ENCODE peak calls at places on chromosomes 11 and 22, in four cellular contexts. Q is cardiac fibroblast, W is osteoblast, F is BJ. N is an unnamed sample.

GRCh38 chr22:37383342-37383741 is 43.9 kb downstream of the ELFN2 start:
- DNase-seq in F (no peak), W (no peak), Q (no peak), N (no peak)

GRCh38 chr11:75476716-75477613 is 44.0 kb upstream of the KLHL35 start:
- DNase-seq in W (peak), Q (no peak), F (no peak), N (no peak)

GRCh38 chr11:48052183-48053040 is 72.1 kb downstream of the PTPRJ start:
- DNase-seq in W (peak), F (no peak), Q (peak), N (no peak)

GRCh38 chr11:22728600-22729394 is 62.4 kb downstream of the GAS2 start:
- DNase-seq in F (no peak), Q (no peak), W (no peak), N (no peak)

GRCh38 chr11:87266751-87267150 is 229.0 kb downstream of the TMEM135 start:
- DNase-seq in Q (no peak), W (no peak), F (no peak), N (no peak)

GRCh38 chr11:45341379-45341778 is 55.2 kb upstream of the SYT13 start:
- DNase-seq in W (no peak), F (no peak), Q (no peak), N (no peak)

GRCh38 chr11:78961938-78962701 is 387.5 kb upstream of the NARS2 start:
- DNase-seq in F (no peak), Q (peak), W (no peak), N (no peak)

GRCh38 chr11:16293204-16293681 is 63.1 kb downstream of the SOX6 start:
- DNase-seq in F (peak), Q (no peak), W (no peak), N (no peak)

GRCh38 chr11:120245434-120245833 is 5.5 kb downstream of the POU2F3 start:
- DNase-seq in F (no peak), W (peak), Q (no peak), N (no peak)

GRCh38 chr22:37561209-37562048 is 1.1 kb downstream of the CDC42EP1 start:
- DNase-seq in Q (peak), F (no peak), W (peak), N (peak)

GRCh38 chr11:128503231-128503991 is 83.9 kb downstream of the ETS1 start:
- DNase-seq in Q (peak), W (peak), F (peak), N (peak)

GRCh38 chr11:68317147-68317785 is 4.9 kb downstream of the LRP5 start:
- DNase-seq in F (no peak), W (peak), Q (no peak), N (no peak)

GRCh38 chr11:92180664-92181251 is 43.9 kb upstream of the FAT3 start:
- DNase-seq in F (peak), Q (peak), W (no peak), N (peak)

GRCh38 chr11:120431633-120432032 is 79.9 kb upstream of the GRIK4 start:
- DNase-seq in Q (peak), F (no peak), W (no peak), N (peak)

GRCh38 chr11:119187123-119187892 is 2.0 kb downstream of the NHERF4 start:
- DNase-seq in F (no peak), Q (no peak), W (peak), N (no peak)

GRCh38 chr11:102007567-102008437 is 39.4 kb upstream of the CFAP300 start:
- DNase-seq in Q (peak), F (peak), W (no peak), N (peak)

GRCh38 chr11:35036642-35037041 is 102.3 kb upstream of the CD44 start:
- DNase-seq in Q (peak), F (no peak), W (no peak), N (no peak)

GRCh38 chr11:34243620-34244493 is 114.0 kb downstream of the ABTB2 start:
- DNase-seq in W (peak), F (peak), Q (peak), N (no peak)

GRCh38 chr11:62245271-62245753 is 3.3 kb downstream of the SCGB1D2 start:
- DNase-seq in W (no peak), F (no peak), Q (peak), N (no peak)

GRCh38 chr22:44531487-44531886 is 33.5 kb upstream of the RTL6 start:
- DNase-seq in F (no peak), Q (no peak), W (no peak), N (no peak)

GRCh38 chr11:962743-963142 is 37.1 kb downstream of the AP2A2 start:
- DNase-seq in W (peak), F (no peak), Q (no peak), N (no peak)

GRCh38 chr11:65187146-65187675 is 5.5 kb downstream of the CAPN1 start:
- DNase-seq in F (no peak), Q (no peak), W (no peak), N (no peak)

GRCh38 chr11:124946735-124947141 is 7.3 kb upstream of the CCDC15 start:
- DNase-seq in F (peak), Q (peak), W (no peak), N (peak)

GRCh38 chr11:69418576-69419296 is 62.7 kb upstream of the LINC01488 start:
- DNase-seq in W (peak), F (no peak), Q (no peak), N (no peak)

GRCh38 chr11:417652-418342 is 3.0 kb upstream of the SIGIRR start:
- DNase-seq in F (no peak), W (no peak), Q (no peak), N (no peak)

GRCh38 chr22:22909605-22910271 is 22.1 kb downstream of the IGLL5 start:
- DNase-seq in F (no peak), Q (no peak), W (peak), N (no peak)

DNA sequence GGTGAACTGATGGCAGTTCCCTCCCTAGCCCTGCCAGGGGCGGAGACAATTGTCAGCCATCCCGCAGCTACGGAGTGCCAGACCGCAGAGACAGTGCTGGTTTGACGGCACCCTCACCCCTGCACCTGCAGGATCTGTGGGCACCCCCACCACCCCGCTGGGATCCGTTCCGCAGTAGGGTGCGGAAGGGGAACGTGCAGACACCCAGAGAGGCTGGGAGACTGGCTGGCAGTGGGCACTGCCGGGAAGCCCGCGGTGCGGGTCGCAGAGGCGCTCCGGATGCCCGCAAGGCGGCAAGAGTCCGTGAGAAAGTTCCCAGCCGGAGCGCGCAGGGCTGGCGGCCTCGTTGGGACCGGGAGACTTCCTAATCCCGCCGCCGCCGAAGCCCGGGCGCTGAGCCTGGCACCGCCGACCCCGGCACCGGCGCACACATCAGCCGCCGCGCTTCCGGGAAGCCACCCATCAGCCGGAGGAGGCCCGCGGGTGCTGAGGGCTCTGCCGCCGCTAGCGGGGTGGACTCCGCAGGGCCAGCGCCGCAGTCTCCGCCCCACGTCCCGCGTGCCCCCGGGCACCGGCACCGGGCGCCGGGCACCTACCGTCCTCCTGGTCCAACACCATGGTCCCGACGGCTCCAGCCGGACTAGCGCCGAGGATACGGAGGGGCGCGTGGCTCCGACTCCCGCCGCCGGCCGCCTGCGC is 4.3 kb upstream of the LMO1 start:
- DNase-seq in Q (no peak), W (peak), F (no peak), N (no peak)
- H3K4me3 ChIP-seq in Q (no peak), W (peak), F (peak), N (no peak)

DNA sequence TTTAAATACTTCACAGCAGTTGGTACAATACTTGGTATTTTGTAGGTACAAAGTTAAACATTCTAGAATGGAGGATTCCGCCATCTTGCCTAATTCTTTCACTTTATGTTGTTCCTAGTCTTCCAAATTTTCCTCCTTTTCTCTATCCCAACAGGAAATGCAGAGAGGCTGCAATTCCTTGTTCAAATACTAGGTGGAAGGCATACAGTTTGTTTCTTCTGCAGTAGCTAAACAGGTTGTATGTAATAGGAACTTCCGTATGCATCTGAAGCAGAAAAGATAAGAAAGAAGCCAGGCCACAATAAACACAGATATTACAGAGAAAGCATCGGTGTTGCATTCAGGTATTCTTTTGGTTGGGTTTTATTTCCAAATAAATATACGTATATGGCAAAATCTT is 186.4 kb upstream of the MTMR2 start:
- DNase-seq in Q (no peak), W (no peak), F (no peak), N (no peak)
- TF ChIP-seq CTCF in Q (no peak), W (no peak), F (no peak), N (no peak)

GRCh38 chr22:29311468-29312217 is 3.9 kb downstream of the RASL10A start:
- DNase-seq in F (no peak), Q (no peak), W (peak), N (no peak)

GRCh38 chr22:29309332-29310064 is 3.0 kb downstream of the GAS2L1 start:
- DNase-seq in F (no peak), W (peak), Q (no peak), N (no peak)

GRCh38 chr22:29312218-29313125 is 3.0 kb downstream of the RASL10A start:
- DNase-seq in F (no peak), W (peak), Q (no peak), N (no peak)

GRCh38 chr22:29310065-29310862 is 3.8 kb downstream of the GAS2L1 start:
- DNase-seq in W (peak), Q (no peak), F (no peak), N (no peak)

DNA sequence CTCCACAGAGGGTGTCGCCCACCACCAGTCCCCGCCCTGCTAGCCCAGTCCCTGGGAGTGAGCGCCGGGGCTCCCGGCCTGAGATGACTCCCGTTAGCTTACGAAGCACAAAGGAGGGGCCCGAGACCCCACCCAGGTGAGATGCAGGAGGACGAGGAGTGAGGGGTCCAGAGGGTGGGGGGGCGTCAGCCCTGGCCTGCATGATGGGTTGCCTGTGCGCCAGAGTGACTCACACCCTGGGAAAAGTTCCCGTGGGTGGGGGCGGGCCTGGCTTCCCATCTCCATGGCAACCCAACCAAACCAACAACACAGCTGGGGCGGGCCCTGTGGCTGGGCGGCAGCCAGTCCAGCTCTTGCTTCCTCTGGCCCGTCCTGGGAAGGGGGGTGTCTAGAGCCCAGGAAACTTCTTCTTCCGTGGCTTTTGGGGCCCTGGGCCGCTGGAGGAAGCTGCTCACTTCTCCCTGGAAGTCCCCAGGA is 4.5 kb downstream of the GAS2L1 start:
- DNase-seq in Q (peak), F (peak), W (peak), N (peak)
- H3K4me3 ChIP-seq in Q (no peak), F (no peak), W (peak), N (no peak)

DNA sequence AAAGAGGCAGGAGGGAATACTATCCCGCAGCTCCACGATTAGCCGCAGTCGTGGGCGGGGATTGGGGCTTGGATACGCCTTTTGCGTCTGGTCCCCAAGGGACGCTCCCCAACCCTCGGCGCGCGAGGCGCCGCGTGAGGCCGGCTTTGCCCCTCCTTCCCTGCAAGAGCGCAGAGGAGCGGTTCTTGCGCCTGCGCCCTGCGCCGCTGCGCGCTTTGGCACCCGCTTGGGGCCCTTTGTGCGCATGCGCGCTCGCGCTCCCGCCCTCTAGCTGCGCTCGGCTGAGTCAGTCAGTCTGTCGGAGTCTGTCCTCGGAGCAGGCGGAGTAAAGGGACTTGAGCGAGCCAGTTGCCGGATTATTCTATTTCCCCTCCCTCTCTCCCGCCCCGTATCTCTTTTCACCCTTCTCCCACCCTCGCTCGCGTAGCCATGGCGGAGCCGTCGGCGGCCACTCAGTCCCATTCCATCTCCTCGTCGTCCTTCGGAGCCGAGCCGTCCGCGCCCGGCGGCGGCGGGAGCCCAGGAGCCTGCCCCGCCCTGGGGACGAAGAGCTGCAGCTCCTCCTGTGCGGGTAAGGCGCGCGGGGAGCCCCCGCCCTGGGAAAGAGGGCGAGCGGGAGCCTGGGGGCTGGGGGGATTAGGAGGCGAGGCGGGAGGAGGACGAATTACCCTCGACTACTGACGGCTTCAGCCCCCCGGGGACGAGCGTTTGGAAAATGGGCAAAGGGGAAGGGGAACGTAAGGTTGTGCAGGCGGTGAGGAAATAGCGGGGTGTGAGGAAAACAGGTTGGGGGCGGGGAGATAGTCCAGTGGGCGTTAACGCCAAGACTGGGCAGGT is at the start of gene RTN3:
- DNase-seq in W (peak), F (peak), Q (peak), N (peak)
- TF ChIP-seq CTCF in W (no peak), F (peak), Q (no peak), N (no peak)

GRCh38 chr11:17385492-17385891 is 3.0 kb downstream of the KCNJ11 start:
- DNase-seq in Q (no peak), F (no peak), W (no peak), N (no peak)

GRCh38 chr11:17387811-17388210 is 648 bp downstream of the KCNJ11 start:
- DNase-seq in W (peak), Q (no peak), F (no peak), N (no peak)

GRCh38 chr11:17385926-17386325 is 2.5 kb downstream of the KCNJ11 start:
- DNase-seq in Q (no peak), F (no peak), W (no peak), N (no peak)

GRCh38 chr11:17387280-17387679 is 1.2 kb downstream of the KCNJ11 start:
- DNase-seq in Q (no peak), F (no peak), W (peak), N (no peak)

GRCh38 chr11:17386331-17387084 is 2.0 kb downstream of the KCNJ11 start:
- DNase-seq in W (peak), Q (peak), F (no peak), N (no peak)
- H3K4me3 ChIP-seq in W (no peak), Q (no peak), F (no peak), N (no peak)

GRCh38 chr11:29634744-29635143 is 382.1 kb downstream of the KCNA4 start:
- DNase-seq in Q (no peak), W (no peak), F (no peak), N (no peak)

GRCh38 chr11:29628584-29628983 is 388.2 kb downstream of the KCNA4 start:
- DNase-seq in F (no peak), W (no peak), Q (no peak), N (no peak)

GRCh38 chr11:29629281-29629680 is 387.5 kb downstream of the KCNA4 start:
- DNase-seq in F (no peak), W (peak), Q (no peak), N (no peak)

GRCh38 chr11:29634248-29634647 is 382.6 kb downstream of the KCNA4 start:
- DNase-seq in Q (peak), F (no peak), W (no peak), N (no peak)
- TF ChIP-seq CTCF in Q (peak), F (no peak), W (peak), N (no peak)

GRCh38 chr22:46841528-46841927 is 79.1 kb downstream of the TBC1D22A start:
- DNase-seq in F (no peak), Q (no peak), W (peak), N (no peak)
- H3K4me3 ChIP-seq in F (no peak), Q (no peak), W (no peak), N (no peak)

GRCh38 chr11:74466916-74467885 is at the start of gene KCNE3:
- DNase-seq in Q (peak), W (peak), F (no peak), N (no peak)

GRCh38 chr11:74465291-74465708 is 2.0 kb downstream of the KCNE3 start:
- DNase-seq in Q (no peak), W (no peak), F (no peak), N (no peak)

GRCh38 chr11:74470526-74470925 is 3.2 kb upstream of the KCNE3 start:
- DNase-seq in Q (no peak), F (no peak), W (no peak), N (no peak)

GRCh38 chr11:74468521-74469280 is 1.4 kb upstream of the KCNE3 start:
- DNase-seq in W (no peak), F (no peak), Q (peak), N (no peak)

GRCh38 chr11:74468058-74468457 is 709 bp upstream of the KCNE3 start:
- DNase-seq in Q (no peak), W (no peak), F (no peak), N (no peak)
- TF ChIP-seq CTCF in Q (no peak), W (no peak), F (no peak), N (no peak)

N was measured in HFF-Myc.